ENCODE peak calls at places on chromosome 19, in six cellular contexts. G is Panc1; E is prostate gland; V is fibroblast of villous mesenchyme; F is CD8-positive, alpha-beta T cell; M is BJ. J is an unnamed sample.

GRCh38 chr19:50387868-50388245 is 3.7 kb downstream of the POLD1 start:
- DNase-seq in G (no peak), E (no peak), V (no peak), F (no peak), M (no peak), J (no peak)

GRCh38 chr19:11092181-11092538 is 2.9 kb downstream of the LDLR start:
- DNase-seq in G (no peak), E (no peak), V (peak), F (peak), M (no peak), J (peak)

GRCh38 chr19:11324079-11324661 is 15.3 kb downstream of the RAB3D start:
- DNase-seq in G (no peak), E (peak), V (peak), F (no peak), M (peak), J (peak)

GRCh38 chr19:6587093-6587820 is 3.7 kb downstream of the CD70 start:
- DNase-seq in G (no peak), E (no peak), V (no peak), F (no peak), M (no peak), J (peak)

GRCh38 chr19:11091343-11092153 is 2.3 kb downstream of the LDLR start:
- DNase-seq in G (peak), E (peak), V (peak), F (peak), M (peak), J (peak)

GRCh38 chr19:35862528-35862927 is 5.8 kb downstream of the KIRREL2 start:
- DNase-seq in G (no peak), E (no peak), V (no peak), F (no peak), M (no peak), J (no peak)

GRCh38 chr19:43780706-43781525 is at the start of gene KCNN4:
- DNase-seq in G (no peak), E (no peak), V (peak), F (peak), M (no peak), J (peak)

GRCh38 chr19:55113570-55114039 is 3.8 kb downstream of the PPP1R12C start:
- DNase-seq in G (no peak), E (peak), V (peak), F (no peak), M (peak), J (peak)

GRCh38 chr19:43809762-43810696 is 7.8 kb upstream of the LYPD5 start:
- DNase-seq in G (peak), E (peak), V (peak), F (no peak), M (no peak), J (peak)

GRCh38 chr19:40347476-40348124 is 597 bp downstream of the C19orf47 start:
- DNase-seq in G (no peak), E (no peak), V (peak), F (no peak), M (no peak), J (no peak)

GRCh38 chr19:10104665-10105221 is 1.4 kb upstream of the PPAN start:
- DNase-seq in G (no peak), E (no peak), V (no peak), F (peak), M (no peak), J (no peak)

GRCh38 chr19:3586124-3586626 is 897 bp downstream of the GIPC3 start:
- DNase-seq in G (no peak), E (no peak), V (no peak), F (peak), M (no peak), J (no peak)

GRCh38 chr19:17553256-17553655 is 2.2 kb upstream of the COLGALT1 start:
- DNase-seq in G (no peak), E (peak), V (peak), F (no peak), M (peak), J (peak)

GRCh38 chr19:35909684-35910035 is 1.6 kb upstream of the TYROBP start:
- DNase-seq in G (no peak), E (no peak), V (no peak), F (no peak), M (no peak), J (no peak)

GRCh38 chr19:5947435-5947834 is 30.5 kb downstream of the RANBP3 start:
- DNase-seq in G (no peak), E (no peak), V (peak), F (no peak), M (no peak), J (peak)

GRCh38 chr19:10432736-10433130 is 12.4 kb downstream of the PDE4A start:
- DNase-seq in G (no peak), E (no peak), V (no peak), F (no peak), M (no peak), J (no peak)

GRCh38 chr19:14603990-14604387 is 21.1 kb downstream of the CLEC17A start:
- DNase-seq in G (no peak), E (no peak), V (no peak), F (no peak), M (no peak), J (no peak)

GRCh38 chr19:4365341-4365740 is 22.0 kb downstream of the MPND start:
- DNase-seq in G (no peak), E (no peak), V (no peak), F (no peak), M (no peak), J (no peak)

GRCh38 chr19:55643003-55643732 is at the start of gene ZNF581:
- DNase-seq in G (no peak), E (peak), V (peak), F (peak), M (no peak), J (peak)

GRCh38 chr19:38658462-38659306 is 11.2 kb downstream of the ACTN4 start:
- DNase-seq in G (peak), E (peak), V (peak), F (no peak), M (peak), J (peak)

GRCh38 chr19:41587838-41588210 is 11.9 kb downstream of the CEACAM21 start:
- DNase-seq in G (no peak), E (no peak), V (no peak), F (no peak), M (no peak), J (no peak)

DNA sequence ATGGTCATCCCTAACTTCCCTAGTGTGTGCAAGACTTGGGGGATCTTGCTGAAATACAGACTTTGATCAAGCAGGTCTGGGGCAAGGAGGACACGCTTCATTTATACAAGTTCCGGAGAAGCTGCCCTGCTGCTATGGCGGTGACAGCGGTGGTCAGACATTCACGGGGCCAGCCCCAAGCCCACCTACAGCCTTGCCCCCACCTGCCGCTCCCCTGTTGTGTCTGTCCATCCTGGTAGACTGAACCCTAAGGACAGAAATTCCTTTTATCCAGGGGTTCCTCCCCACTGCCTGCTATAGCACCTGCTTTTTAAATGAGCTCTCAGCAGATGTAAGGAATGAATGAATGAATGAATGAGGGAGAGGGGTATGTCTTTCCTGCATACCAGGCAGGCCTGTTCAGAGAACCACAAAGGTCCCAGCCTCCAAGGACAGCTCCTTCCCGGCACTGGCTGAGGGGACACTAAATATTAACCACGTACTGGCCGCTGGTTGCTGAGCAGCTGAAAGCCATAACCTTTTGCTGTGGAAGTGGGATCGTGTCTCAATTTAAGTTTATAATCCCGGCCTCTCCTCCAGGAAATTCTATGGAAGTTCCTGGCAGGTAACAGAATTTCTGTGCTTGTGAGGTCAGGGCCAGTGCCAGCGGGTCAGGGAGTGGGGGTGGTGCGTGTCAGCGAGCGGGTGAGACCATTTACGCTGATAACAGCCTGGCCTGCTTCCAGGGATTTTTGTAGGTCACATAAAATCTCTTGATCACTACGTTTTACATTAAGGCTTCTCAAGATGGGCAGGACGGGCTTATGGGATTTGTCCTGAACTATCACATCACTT is 27.1 kb downstream of the TSSK6 start:
- DNase-seq in G (no peak), E (no peak), V (peak), F (no peak), M (no peak), J (no peak)
- H3K4me3 ChIP-seq in G (no peak), E (no peak), V (no peak), F (no peak), M (no peak), J (peak)

DNA sequence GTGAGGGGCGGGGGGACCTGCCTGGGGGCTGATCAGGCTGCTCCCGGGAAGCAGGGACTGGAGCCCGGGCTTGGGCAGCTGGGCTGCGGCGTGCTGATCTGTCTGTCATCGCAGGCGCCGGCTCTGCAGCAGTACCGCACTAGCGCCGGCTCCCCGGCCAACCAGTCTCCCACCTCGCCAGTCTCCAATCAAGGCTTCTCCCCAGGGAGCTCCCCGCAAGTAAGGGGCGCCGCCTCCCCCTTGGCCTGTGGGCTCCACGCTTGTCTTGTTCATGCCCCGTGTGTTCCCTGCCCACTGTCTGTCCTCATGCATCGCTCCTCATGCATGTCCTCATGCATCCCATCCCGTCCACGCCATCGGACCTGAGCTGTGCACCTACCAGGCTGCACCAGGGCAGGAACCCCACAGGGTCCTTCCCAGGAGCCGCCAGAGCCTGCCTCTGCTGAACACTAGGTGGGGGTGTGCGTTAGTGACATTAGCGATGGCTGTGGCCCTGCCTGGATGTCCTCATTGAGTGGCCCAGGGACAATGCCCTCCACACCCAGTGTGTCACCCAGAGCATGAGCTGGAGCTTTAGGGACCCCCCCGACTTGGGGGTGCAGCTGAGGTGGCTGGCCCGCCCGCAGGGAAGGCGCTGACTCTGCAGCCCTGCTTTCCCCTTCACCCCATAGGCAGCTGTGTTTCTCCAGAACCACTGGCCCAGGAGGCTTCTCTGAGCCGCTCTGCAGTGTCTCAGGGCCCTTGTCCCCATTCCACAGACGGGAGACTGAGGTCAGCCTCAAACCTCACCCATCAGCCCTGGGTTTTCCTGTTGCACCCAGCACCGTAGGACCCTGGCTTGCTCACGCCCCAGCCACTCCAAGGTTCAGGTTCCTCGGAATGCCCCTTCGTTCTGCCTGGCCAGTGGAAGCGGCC is 19.5 kb downstream of the COMP start:
- DNase-seq in G (no peak), E (no peak), V (no peak), F (no peak), M (no peak), J (no peak)
- TF ChIP-seq CTCF in G (peak), E (no peak), V (peak), F (no peak), M (peak), J (peak)

GRCh38 chr19:12802267-12803106 is 618 bp downstream of the THSD8 start:
- DNase-seq in G (no peak), E (no peak), V (no peak), F (no peak), M (no peak), J (no peak)

GRCh38 chr19:12801466-12802266 is at the start of the genes PRDX2 and THSD8:
- DNase-seq in G (no peak), E (peak), V (peak), F (peak), M (no peak), J (peak)

GRCh38 chr19:12799723-12800343 is 1.8 kb downstream of the PRDX2 start:
- DNase-seq in G (no peak), E (no peak), V (no peak), F (no peak), M (no peak), J (no peak)

GRCh38 chr19:12800873-12801465 is 631 bp downstream of the PRDX2 start:
- DNase-seq in G (no peak), E (no peak), V (no peak), F (peak), M (no peak), J (no peak)

DNA sequence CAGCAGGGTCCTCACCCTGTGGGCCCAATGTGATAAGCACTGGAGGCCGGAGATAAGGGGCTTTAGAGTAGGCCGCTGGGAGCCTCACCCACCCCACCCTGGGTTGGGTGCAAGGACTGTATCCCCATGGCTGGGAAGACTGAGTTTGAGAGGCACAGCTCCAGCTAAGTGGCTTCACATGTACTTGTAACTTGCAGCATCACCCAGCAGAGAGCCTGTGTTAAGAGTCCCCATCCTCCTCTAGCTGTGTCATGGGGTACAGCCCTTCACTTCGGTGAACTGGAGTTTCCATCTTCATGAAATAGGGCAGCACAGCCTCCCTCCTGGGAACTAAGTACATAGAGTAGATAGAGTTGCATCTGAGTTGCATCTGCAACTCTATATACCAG is 1.3 kb downstream of the PRDX2 start:
- DNase-seq in G (no peak), E (no peak), V (no peak), F (no peak), M (no peak), J (no peak)
- H3K4me3 ChIP-seq in G (no peak), E (peak), V (peak), F (peak), M (peak), J (peak)

GRCh38 chr19:1756705-1757445 is 3.6 kb downstream of the ONECUT3 start:
- DNase-seq in G (no peak), E (no peak), V (no peak), F (no peak), M (no peak), J (no peak)
- TF ChIP-seq CTCF in G (no peak), E (no peak), V (no peak), F (no peak), M (no peak), J (no peak)

DNA sequence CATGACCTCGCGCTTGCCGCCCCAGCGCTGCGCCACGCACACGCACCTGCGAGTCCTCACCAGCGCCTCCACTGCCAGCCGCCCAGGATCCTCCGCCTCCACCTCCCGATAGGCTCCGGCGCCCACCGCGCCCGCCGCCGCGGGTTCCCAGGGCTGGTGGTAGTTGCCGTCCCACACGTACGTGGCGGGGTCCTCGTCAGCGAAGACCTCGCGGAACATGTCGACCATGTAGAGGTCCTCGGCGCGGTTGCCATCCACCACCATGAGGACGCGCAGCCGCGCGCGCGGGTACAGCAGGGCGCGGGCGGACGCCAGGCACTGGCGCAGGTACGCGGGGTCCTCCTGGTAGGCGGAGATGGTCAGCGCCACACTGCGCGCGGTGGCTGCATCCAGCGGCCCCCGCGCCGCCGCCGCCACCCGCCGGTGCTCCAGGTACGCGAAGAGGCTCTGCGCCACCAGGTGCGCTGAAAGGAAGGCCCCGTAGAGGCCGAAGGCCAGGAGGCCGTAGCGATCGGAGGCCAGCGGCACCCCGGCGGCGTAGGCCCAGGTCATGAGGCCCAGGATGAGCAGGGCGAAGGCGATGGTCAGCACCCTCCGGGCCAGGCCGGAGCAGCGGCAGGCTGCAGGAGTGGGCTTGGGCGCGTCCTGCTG is 4.4 kb downstream of the HAS1 start:
- DNase-seq in G (no peak), E (no peak), V (no peak), F (no peak), M (no peak), J (no peak)
- H3K4me3 ChIP-seq in G (no peak), E (no peak), V (peak), F (no peak), M (no peak), J (peak)

GRCh38 chr19:1112254-1113208 is 8.7 kb downstream of the GPX4 start:
- DNase-seq in G (no peak), E (peak), V (no peak), F (no peak), M (no peak), J (no peak)
- TF ChIP-seq CTCF in G (no peak), E (no peak), V (no peak), F (no peak), M (no peak), J (no peak)

GRCh38 chr19:19260842-19261241 is 12.3 kb downstream of the TM6SF2 start:
- DNase-seq in G (no peak), E (no peak), V (no peak), F (no peak), M (no peak), J (no peak)
- H3K4me3 ChIP-seq in G (no peak), E (no peak), V (no peak), F (no peak), M (no peak), J (no peak)

DNA sequence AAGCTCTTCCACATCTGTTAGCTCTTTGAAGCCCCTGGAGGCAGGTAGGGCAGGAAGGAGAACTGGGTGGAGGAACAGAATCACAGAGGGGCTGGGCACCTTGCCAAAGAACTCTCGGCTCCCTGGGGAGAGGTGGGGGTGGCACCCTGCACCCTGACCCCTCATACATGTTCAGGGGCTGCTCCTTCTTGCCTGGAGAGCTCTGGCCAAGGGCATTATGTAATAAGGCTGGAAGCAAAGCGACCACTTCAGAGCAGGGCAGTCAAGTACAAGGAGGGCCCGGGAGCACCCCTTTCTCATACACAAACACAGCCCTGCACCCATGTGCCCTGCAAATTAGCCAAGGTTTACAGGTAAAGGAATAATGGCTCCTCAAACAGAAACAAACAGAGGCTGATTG is 351.9 kb upstream of the TSHZ3 start:
- DNase-seq in G (no peak), E (no peak), V (no peak), F (no peak), M (no peak), J (no peak)
- TF ChIP-seq CTCF in G (no peak), E (no peak), V (no peak), F (no peak), M (no peak), J (no peak)

GRCh38 chr19:13475044-13475443 is 31.2 kb downstream of the CACNA1A start:
- DNase-seq in G (no peak), E (no peak), V (no peak), F (no peak), M (no peak), J (no peak)
- H3K4me3 ChIP-seq in G (no peak), E (no peak), V (no peak), F (no peak), M (no peak), J (no peak)